ENCODE peak calls at places on chromosomes 16 and 17, in four cellular contexts. One of them, this sample, is unnamed. For H3K4me1, the result is how much of the 10 kb centered on the place peaks cover.

GRCh38 chr17:83012873-83013778 is 66.3 kb upstream of the METRNL start:
- DNase-seq in vagina: no peak
- DNase-seq in ovary: no peak
- DNase-seq in sigmoid colon: no peak
- DNase-seq in this sample: no peak

GRCh38 chr17:66665194-66665593 is 169.7 kb upstream of the CACNG5 start:
- DNase-seq in sigmoid colon: no peak
- DNase-seq in ovary: no peak
- DNase-seq in vagina: no peak
- DNase-seq in this sample: no peak

GRCh38 chr17:56890906-56891674 is 22.8 kb downstream of the TRIM25 start:
- DNase-seq in vagina: no peak
- DNase-seq in sigmoid colon: no peak
- DNase-seq in ovary: no peak
- DNase-seq in this sample: no peak

GRCh38 chr16:88406096-88407041 is 23.6 kb downstream of the ZNF469 start:
- DNase-seq in ovary: no peak
- DNase-seq in sigmoid colon: no peak
- DNase-seq in vagina: no peak
- DNase-seq in this sample: no peak

GRCh38 chr17:28613916-28614315 is at the start of gene RSKR:
- DNase-seq in sigmoid colon: no peak
- DNase-seq in ovary: no peak
- DNase-seq in vagina: no peak
- DNase-seq in this sample: no peak

GRCh38 chr16:83689385-83689831 is 118.4 kb upstream of the HSBP1 start:
- DNase-seq in sigmoid colon: no peak
- DNase-seq in ovary: no peak
- DNase-seq in vagina: no peak
- DNase-seq in this sample: no peak

GRCh38 chr17:28643979-28644781 is 778 bp downstream of the BLTP2 start:
- DNase-seq in ovary: no peak
- DNase-seq in vagina: peak
- DNase-seq in sigmoid colon: peak
- DNase-seq in this sample: peak

GRCh38 chr17:28972437-28972836 is 21.1 kb upstream of the PHF12 start:
- DNase-seq in sigmoid colon: no peak
- DNase-seq in ovary: no peak
- DNase-seq in vagina: no peak
- DNase-seq in this sample: no peak

GRCh38 chr17:66543526-66543925 is 241.1 kb downstream of the PRKCA start:
- DNase-seq in ovary: no peak
- DNase-seq in sigmoid colon: no peak
- DNase-seq in vagina: no peak
- DNase-seq in this sample: no peak

GRCh38 chr16:52149003-52149402 is 397.9 kb downstream of the TOX3 start:
- DNase-seq in sigmoid colon: no peak
- DNase-seq in vagina: no peak
- DNase-seq in ovary: no peak
- DNase-seq in this sample: no peak

GRCh38 chr17:77419547-77420475 is 279.0 kb downstream of the SEC14L1 start:
- DNase-seq in sigmoid colon: peak
- DNase-seq in ovary: no peak
- DNase-seq in vagina: no peak
- DNase-seq in this sample: no peak

GRCh38 chr17:17186551-17187505 is 19.3 kb downstream of the PLD6 start:
- DNase-seq in sigmoid colon: no peak
- DNase-seq in vagina: no peak
- DNase-seq in ovary: no peak
- DNase-seq in this sample: no peak

GRCh38 chr17:83180264-83180995 is 101.0 kb downstream of the METRNL start:
- DNase-seq in vagina: peak
- DNase-seq in ovary: no peak
- DNase-seq in sigmoid colon: peak
- DNase-seq in this sample: no peak

GRCh38 chr17:9283909-9284308 is 262.6 kb downstream of the NTN1 start:
- DNase-seq in vagina: no peak
- DNase-seq in sigmoid colon: no peak
- DNase-seq in ovary: no peak
- DNase-seq in this sample: no peak

GRCh38 chr17:1123397-1124237 is 56.2 kb downstream of the ABR start:
- DNase-seq in ovary: no peak
- DNase-seq in sigmoid colon: no peak
- DNase-seq in vagina: no peak
- DNase-seq in this sample: no peak

GRCh38 chr17:1718362-1719165 is 5.9 kb upstream of the WDR81 start:
- DNase-seq in vagina: no peak
- DNase-seq in sigmoid colon: no peak
- DNase-seq in ovary: no peak
- DNase-seq in this sample: no peak

GRCh38 chr17:3935140-3935542 is 18.9 kb upstream of the P2RX1 start:
- DNase-seq in vagina: no peak
- DNase-seq in sigmoid colon: no peak
- DNase-seq in ovary: no peak
- DNase-seq in this sample: peak

GRCh38 chr17:59067756-59068155 is 38.9 kb downstream of the TRIM37 start:
- DNase-seq in sigmoid colon: no peak
- DNase-seq in ovary: no peak
- DNase-seq in vagina: no peak
- DNase-seq in this sample: no peak

GRCh38 chr16:70688266-70688742 is 2.5 kb upstream of the MTSS2 start:
- DNase-seq in sigmoid colon: peak
- DNase-seq in ovary: peak
- DNase-seq in vagina: no peak
- DNase-seq in this sample: peak

GRCh38 chr16:87486282-87486681 is 6.5 kb downstream of the ZCCHC14 start:
- DNase-seq in sigmoid colon: no peak
- DNase-seq in vagina: no peak
- DNase-seq in ovary: no peak
- DNase-seq in this sample: no peak

GRCh38 chr17:49887086-49887743 is 39.3 kb upstream of the TAC4 start:
- DNase-seq in vagina: no peak
- DNase-seq in sigmoid colon: no peak
- DNase-seq in ovary: no peak
- DNase-seq in this sample: peak

GRCh38 chr17:1275962-1276736 is 3.3 kb upstream of the TRARG1 start:
- DNase-seq in vagina: no peak
- DNase-seq in ovary: peak
- DNase-seq in sigmoid colon: peak
- DNase-seq in this sample: peak

GRCh38 chr16:31410082-31410481 is 16.9 kb downstream of the ITGAD start:
- DNase-seq in sigmoid colon: no peak
- DNase-seq in vagina: no peak
- DNase-seq in ovary: no peak
- DNase-seq in this sample: no peak

GRCh38 chr16:3235856-3236669 is 1.1 kb upstream of the ZNF200 start:
- DNase-seq in vagina: no peak
- DNase-seq in sigmoid colon: peak
- DNase-seq in ovary: peak
- DNase-seq in this sample: peak

GRCh38 chr16:3234543-3235541 is at the start of gene ZNF200:
- DNase-seq in ovary: peak
- DNase-seq in sigmoid colon: peak
- DNase-seq in vagina: peak
- DNase-seq in this sample: peak
- TF ChIP-seq POLR2A in ovary: peak
- TF ChIP-seq POLR2A in sigmoid colon: peak
- TF ChIP-seq POLR2A in vagina: no peak
- TF ChIP-seq POLR2A in this sample: no peak

DNA sequence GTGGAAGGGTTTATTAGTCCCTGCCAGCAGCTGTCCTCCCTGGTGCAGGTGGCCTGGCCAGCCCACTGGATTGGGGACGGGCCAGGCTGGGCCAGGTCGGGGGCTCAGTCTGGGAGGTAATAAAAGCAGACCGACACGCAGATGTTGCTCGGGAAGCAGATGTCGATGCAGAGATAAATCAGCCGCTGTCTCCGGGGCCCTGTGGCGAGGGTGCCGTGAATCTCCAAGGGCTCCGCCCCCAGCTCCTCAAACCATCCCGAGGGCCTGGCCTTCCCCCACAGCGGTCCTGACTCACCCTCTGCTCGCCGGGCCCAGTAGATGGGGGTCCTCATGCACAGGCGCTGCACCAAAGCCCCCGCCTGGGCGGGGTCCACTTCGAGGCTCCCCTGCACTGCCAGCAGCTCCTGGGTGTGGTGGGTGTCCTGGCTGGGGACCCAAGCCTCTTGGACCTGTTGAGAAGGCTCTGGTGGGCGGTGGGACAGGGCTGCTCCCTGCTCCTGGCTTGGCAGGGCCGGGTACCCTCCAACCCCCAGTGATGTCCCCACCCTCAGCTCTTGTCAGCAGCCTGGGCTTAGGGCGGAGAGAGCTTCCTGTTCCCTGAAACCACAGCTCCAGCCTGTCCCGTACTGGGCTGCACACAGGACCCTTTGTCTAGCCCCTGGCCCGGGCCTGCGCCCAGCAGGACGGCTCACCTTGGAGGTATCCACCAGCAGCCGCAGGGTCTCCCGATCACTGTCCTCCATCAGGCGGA is 1.2 kb downstream of the BRICD5 start:
- DNase-seq in ovary: no peak
- DNase-seq in vagina: no peak
- DNase-seq in sigmoid colon: no peak
- DNase-seq in this sample: no peak
- H3K4me1 ChIP-seq in ovary: under half
- H3K4me1 ChIP-seq in vagina: under half
- H3K4me1 ChIP-seq in sigmoid colon: under half
- H3K4me1 ChIP-seq in this sample: under half

GRCh38 chr16:27427538-27427937 is 25.6 kb downstream of the IL21R start:
- DNase-seq in ovary: no peak
- DNase-seq in sigmoid colon: peak
- DNase-seq in vagina: peak
- DNase-seq in this sample: no peak

GRCh38 chr16:27429981-27430441 is 28.0 kb downstream of the IL21R start:
- DNase-seq in vagina: peak
- DNase-seq in sigmoid colon: peak
- DNase-seq in ovary: no peak
- DNase-seq in this sample: no peak

GRCh38 chr16:27426423-27427408 is 24.7 kb downstream of the IL21R start:
- DNase-seq in ovary: no peak
- DNase-seq in sigmoid colon: peak
- DNase-seq in vagina: peak
- DNase-seq in this sample: peak

GRCh38 chr16:27429330-27429871 is 27.4 kb downstream of the IL21R start:
- DNase-seq in vagina: no peak
- DNase-seq in ovary: no peak
- DNase-seq in sigmoid colon: peak
- DNase-seq in this sample: no peak

DNA sequence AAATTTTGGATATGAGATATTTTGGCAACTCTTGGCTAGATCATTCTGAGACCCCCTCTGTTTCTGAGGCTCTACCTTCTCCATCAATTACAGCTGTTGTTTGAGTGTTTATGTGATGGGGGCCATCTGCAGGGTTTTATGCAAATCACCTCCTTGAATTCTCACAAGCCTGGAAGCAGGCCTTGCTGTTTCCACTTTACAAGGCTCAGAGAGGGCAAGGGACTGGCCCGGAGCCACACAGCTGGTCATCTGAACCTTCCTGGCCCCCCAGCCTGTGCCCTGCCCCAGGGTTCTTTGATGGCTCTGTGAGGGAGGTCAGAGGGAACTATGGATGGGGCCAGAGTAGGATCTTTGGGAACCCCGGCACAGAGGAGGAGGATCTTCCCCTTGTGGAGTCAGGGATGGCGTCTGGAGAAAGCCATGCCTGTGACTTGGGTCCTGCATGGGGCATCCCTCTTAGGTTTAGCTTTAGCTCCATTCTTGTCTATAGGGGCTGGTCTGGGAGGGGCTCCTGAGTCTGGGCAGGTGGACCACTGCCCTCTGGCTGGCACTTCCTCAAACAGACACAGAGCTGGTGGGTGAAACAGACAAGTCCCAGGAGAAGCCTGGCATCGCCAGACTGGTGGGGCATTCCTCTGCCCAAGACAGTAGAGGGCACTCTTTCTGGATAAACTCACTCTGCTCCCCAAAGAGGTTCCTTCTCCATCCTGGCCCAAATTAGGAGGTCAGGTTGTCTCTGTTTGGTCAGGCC is 26.2 kb downstream of the IL21R start:
- DNase-seq in sigmoid colon: peak
- DNase-seq in vagina: peak
- DNase-seq in ovary: no peak
- DNase-seq in this sample: no peak
- TF ChIP-seq POLR2A in sigmoid colon: no peak
- TF ChIP-seq POLR2A in vagina: no peak
- TF ChIP-seq POLR2A in ovary: no peak
- TF ChIP-seq POLR2A in this sample: no peak

GRCh38 chr17:48013876-48014602 is 23.6 kb downstream of the COPZ2 start:
- DNase-seq in vagina: no peak
- DNase-seq in ovary: no peak
- DNase-seq in sigmoid colon: no peak
- DNase-seq in this sample: no peak
- H3K4me1 ChIP-seq in vagina: under half
- H3K4me1 ChIP-seq in ovary: under half
- H3K4me1 ChIP-seq in sigmoid colon: under half
- H3K4me1 ChIP-seq in this sample: under half

DNA sequence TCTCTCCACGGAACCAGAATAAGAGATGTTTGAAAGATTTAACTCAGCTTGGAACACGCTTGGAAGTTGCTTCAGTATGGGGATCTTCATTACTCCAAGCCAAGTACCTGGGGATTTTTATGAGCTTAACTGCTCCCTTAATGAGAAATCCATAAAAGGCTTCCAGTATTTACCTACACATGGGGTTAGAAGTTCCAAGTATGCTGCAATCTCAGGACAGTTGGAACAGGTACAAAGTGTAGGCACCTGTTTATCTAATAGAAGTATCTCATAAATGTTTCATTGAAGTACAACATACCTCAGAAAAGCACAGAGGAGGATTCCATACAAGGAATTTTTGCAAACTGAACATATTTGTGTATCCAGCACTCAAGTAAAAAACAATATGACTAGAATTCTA is 161.6 kb upstream of the PIRT start:
- DNase-seq in sigmoid colon: no peak
- DNase-seq in vagina: no peak
- DNase-seq in ovary: no peak
- DNase-seq in this sample: no peak
- TF ChIP-seq POLR2A in sigmoid colon: no peak
- TF ChIP-seq POLR2A in vagina: no peak
- TF ChIP-seq POLR2A in ovary: no peak
- TF ChIP-seq POLR2A in this sample: no peak

GRCh38 chr16:78108451-78108850 is 9.0 kb downstream of the WWOX start:
- DNase-seq in ovary: no peak
- DNase-seq in vagina: no peak
- DNase-seq in sigmoid colon: no peak
- DNase-seq in this sample: no peak
- H3K4me1 ChIP-seq in ovary: under half
- H3K4me1 ChIP-seq in vagina: under half
- H3K4me1 ChIP-seq in sigmoid colon: under half
- H3K4me1 ChIP-seq in this sample: under half